ENCODE peak calls at places on chromosomes 3 and 15, in nine cellular contexts. V is IMR-90, Z is tibial nerve, P is lung, Q is PC-3, B is mucosa of descending colon, F is cardiac muscle cell, R is body of pancreas, I is neural progenitor cell. T is an unnamed sample. For H3K4me1, the result is how much of the 10 kb centered on the place peaks cover.

GRCh38 chr3:122697952-122698625 is 17.4 kb downstream of the PARP14 start:
- DNase-seq in V (no peak), Z (no peak), P (no peak), Q (no peak), B (no peak), F (no peak), R (no peak), I (no peak), T (no peak)

GRCh38 chr3:69231929-69232437 is 109.6 kb upstream of the LMOD3 start:
- DNase-seq in V (no peak), Z (no peak), P (no peak), Q (peak), B (peak), F (peak), R (no peak), I (no peak), T (no peak)

GRCh38 chr15:73081321-73081958 is 29.2 kb downstream of the NEO1 start:
- DNase-seq in V (peak), Z (no peak), P (no peak), Q (peak), B (no peak), F (peak), R (peak), I (peak), T (no peak)

GRCh38 chr3:15831927-15832326 is 34.1 kb upstream of the ANKRD28 start:
- DNase-seq in V (no peak), Z (no peak), P (no peak), Q (peak), B (no peak), F (no peak), R (no peak), I (no peak), T (no peak)

GRCh38 chr15:55250951-55251350 is 38.7 kb downstream of the RAB27A start:
- DNase-seq in V (no peak), Z (no peak), P (no peak), Q (no peak), B (no peak), F (no peak), R (no peak), I (no peak), T (no peak)

GRCh38 chr3:22887664-22888291 is 315.3 kb upstream of the UBE2E2 start:
- DNase-seq in V (peak), Z (no peak), P (no peak), Q (peak), B (no peak), F (peak), R (no peak), I (peak), T (no peak)

GRCh38 chr3:136042608-136043221 is 77.2 kb downstream of the PPP2R3A start:
- DNase-seq in V (peak), Z (no peak), P (no peak), Q (peak), B (no peak), F (peak), R (no peak), I (peak), T (no peak)

GRCh38 chr15:70474682-70475438 is 288.5 kb downstream of the UACA start:
- DNase-seq in V (peak), Z (peak), P (peak), Q (peak), B (no peak), F (peak), R (no peak), I (no peak), T (peak)

GRCh38 chr3:102514241-102514640 is 79.4 kb downstream of the ZPLD1 start:
- DNase-seq in V (no peak), Z (no peak), P (no peak), Q (no peak), B (no peak), F (no peak), R (no peak), I (no peak), T (no peak)

GRCh38 chr3:179971280-179971679 is 65.5 kb downstream of the PEX5L start:
- DNase-seq in V (no peak), Z (no peak), P (no peak), Q (peak), B (no peak), F (no peak), R (no peak), I (no peak), T (no peak)

GRCh38 chr15:73355866-73356265 is 12.9 kb downstream of the HCN4 start:
- DNase-seq in V (no peak), Z (no peak), P (no peak), Q (no peak), B (no peak), F (no peak), R (no peak), I (no peak), T (no peak)

GRCh38 chr15:40984963-40985362 is 31.7 kb downstream of the CHAC1 start:
- DNase-seq in V (peak), Z (no peak), P (no peak), Q (no peak), B (no peak), F (peak), R (no peak), I (no peak), T (no peak)

GRCh38 chr15:80768158-80768557 is 11.0 kb upstream of the CEMIP start:
- DNase-seq in V (no peak), Z (no peak), P (no peak), Q (peak), B (no peak), F (no peak), R (no peak), I (no peak), T (no peak)

GRCh38 chr3:19825175-19825574 is 108.8 kb downstream of the EFHB start:
- DNase-seq in V (no peak), Z (no peak), P (no peak), Q (no peak), B (no peak), F (no peak), R (no peak), I (no peak), T (no peak)

GRCh38 chr3:159884661-159885402 is 103.8 kb upstream of the IL12A start:
- DNase-seq in V (peak), Z (no peak), P (no peak), Q (peak), B (no peak), F (peak), R (no peak), I (peak), T (no peak)

GRCh38 chr3:122149228-122149627 is 34.2 kb upstream of the CASR start:
- DNase-seq in V (no peak), Z (no peak), P (no peak), Q (no peak), B (no peak), F (no peak), R (no peak), I (no peak), T (no peak)

GRCh38 chr3:106825962-106826605 is 551.2 kb upstream of the CCDC54 start:
- DNase-seq in V (peak), Z (no peak), P (no peak), Q (peak), B (no peak), F (peak), R (no peak), I (peak), T (no peak)

GRCh38 chr15:59688383-59688887 is 685 bp downstream of the BNIP2 start:
- DNase-seq in V (peak), Z (no peak), P (peak), Q (peak), B (no peak), F (peak), R (no peak), I (no peak), T (no peak)

GRCh38 chr15:82140859-82141258 is 95.0 kb upstream of the MEX3B start:
- DNase-seq in V (no peak), Z (no peak), P (no peak), Q (peak), B (no peak), F (no peak), R (no peak), I (no peak), T (no peak)

GRCh38 chr3:9949115-9949514 is 3.1 kb downstream of the PRRT3 start:
- DNase-seq in V (no peak), Z (no peak), P (no peak), Q (no peak), B (no peak), F (no peak), R (no peak), I (no peak), T (no peak)

GRCh38 chr3:17133637-17134545 is 249.1 kb downstream of the PLCL2 start:
- DNase-seq in V (no peak), Z (no peak), P (no peak), Q (no peak), B (no peak), F (peak), R (no peak), I (no peak), T (peak)

GRCh38 chr3:177337548-177338331 is 140.5 kb upstream of the TBL1XR1 start:
- DNase-seq in V (peak), Z (no peak), P (no peak), Q (peak), B (no peak), F (peak), R (no peak), I (no peak), T (no peak)

GRCh38 chr3:73624363-73625123 is at the start of gene PDZRN3:
- DNase-seq in V (peak), Z (peak), P (peak), Q (no peak), B (peak), F (peak), R (peak), I (peak), T (no peak)

GRCh38 chr3:161695811-161696210 is 199.2 kb downstream of the OTOL1 start:
- DNase-seq in V (no peak), Z (no peak), P (no peak), Q (no peak), B (no peak), F (no peak), R (no peak), I (no peak), T (no peak)

GRCh38 chr3:126753191-126754160 is 49.4 kb downstream of the CHCHD6 start:
- DNase-seq in V (peak), Z (no peak), P (peak), Q (no peak), B (no peak), F (no peak), R (no peak), I (no peak), T (no peak)

GRCh38 chr3:66720508-66720907 is 219.7 kb upstream of the LRIG1 start:
- DNase-seq in V (no peak), Z (no peak), P (no peak), Q (no peak), B (no peak), F (no peak), R (no peak), I (no peak), T (no peak)

GRCh38 chr15:69272139-69272538 is 26.6 kb upstream of the PAQR5 start:
- DNase-seq in V (no peak), Z (no peak), P (no peak), Q (no peak), B (no peak), F (peak), R (no peak), I (peak), T (no peak)

GRCh38 chr3:61358364-61358763 is 107.1 kb upstream of the FHIT start:
- DNase-seq in V (no peak), Z (peak), P (peak), Q (no peak), B (peak), F (peak), R (peak), I (no peak), T (peak)

GRCh38 chr15:39585871-39586301 is 5.0 kb downstream of the THBS1 start:
- DNase-seq in V (no peak), Z (no peak), P (no peak), Q (no peak), B (no peak), F (peak), R (no peak), I (no peak), T (no peak)

GRCh38 chr3:134460965-134461364 is 24.8 kb downstream of the ANAPC13 start:
- DNase-seq in V (peak), Z (no peak), P (no peak), Q (peak), B (no peak), F (peak), R (no peak), I (no peak), T (no peak)

GRCh38 chr3:52481819-52482521 is 13.2 kb upstream of the STAB1 start:
- DNase-seq in V (peak), Z (no peak), P (no peak), Q (no peak), B (no peak), F (peak), R (no peak), I (peak), T (no peak)

GRCh38 chr3:14246414-14246813 is 67.8 kb downstream of the LSM3 start:
- DNase-seq in V (peak), Z (no peak), P (no peak), Q (no peak), B (no peak), F (no peak), R (no peak), I (no peak), T (no peak)

GRCh38 chr3:39148116-39149058 is 5.0 kb downstream of the CSRNP1 start:
- DNase-seq in V (peak), Z (no peak), P (no peak), Q (no peak), B (no peak), F (peak), R (no peak), I (no peak), T (peak)

GRCh38 chr3:195591220-195591619 is 7.5 kb upstream of the APOD start:
- DNase-seq in V (no peak), Z (no peak), P (no peak), Q (no peak), B (no peak), F (no peak), R (no peak), I (no peak), T (no peak)

GRCh38 chr3:171101982-171102610 is 75.6 kb upstream of the SLC2A2 start:
- DNase-seq in V (peak), Z (no peak), P (no peak), Q (peak), B (no peak), F (peak), R (no peak), I (no peak), T (no peak)

GRCh38 chr15:101000271-101000681 is 81.1 kb downstream of the LRRK1 start:
- DNase-seq in V (peak), Z (no peak), P (peak), Q (peak), B (no peak), F (peak), R (no peak), I (no peak), T (peak)

GRCh38 chr15:45573961-45574629 is 13.1 kb upstream of the BLOC1S6 start:
- DNase-seq in V (no peak), Z (no peak), P (no peak), Q (peak), B (peak), F (peak), R (no peak), I (peak), T (no peak)

GRCh38 chr15:58738051-58738707 is 11.3 kb downstream of the ADAM10 start:
- DNase-seq in V (peak), Z (no peak), P (no peak), Q (peak), B (no peak), F (peak), R (no peak), I (no peak), T (no peak)

GRCh38 chr3:53092216-53092615 is 38.0 kb downstream of the RFT1 start:
- DNase-seq in V (no peak), Z (no peak), P (no peak), Q (no peak), B (no peak), F (no peak), R (no peak), I (no peak), T (no peak)

GRCh38 chr15:77826006-77826695 is 193.4 kb upstream of the LINGO1 start:
- DNase-seq in V (no peak), Z (no peak), P (no peak), Q (no peak), B (peak), F (no peak), R (no peak), I (no peak), T (no peak)

GRCh38 chr15:77831989-77832388 is 199.3 kb upstream of the LINGO1 start:
- DNase-seq in V (no peak), Z (no peak), P (no peak), Q (no peak), B (no peak), F (peak), R (no peak), I (no peak), T (no peak)

GRCh38 chr15:77827860-77828259 is 195.1 kb upstream of the LINGO1 start:
- DNase-seq in V (no peak), Z (no peak), P (no peak), Q (no peak), B (no peak), F (no peak), R (no peak), I (no peak), T (no peak)

GRCh38 chr15:77832874-77833273 is 200.2 kb upstream of the LINGO1 start:
- DNase-seq in V (no peak), Z (no peak), P (no peak), Q (no peak), B (peak), F (no peak), R (no peak), I (no peak), T (no peak)

DNA sequence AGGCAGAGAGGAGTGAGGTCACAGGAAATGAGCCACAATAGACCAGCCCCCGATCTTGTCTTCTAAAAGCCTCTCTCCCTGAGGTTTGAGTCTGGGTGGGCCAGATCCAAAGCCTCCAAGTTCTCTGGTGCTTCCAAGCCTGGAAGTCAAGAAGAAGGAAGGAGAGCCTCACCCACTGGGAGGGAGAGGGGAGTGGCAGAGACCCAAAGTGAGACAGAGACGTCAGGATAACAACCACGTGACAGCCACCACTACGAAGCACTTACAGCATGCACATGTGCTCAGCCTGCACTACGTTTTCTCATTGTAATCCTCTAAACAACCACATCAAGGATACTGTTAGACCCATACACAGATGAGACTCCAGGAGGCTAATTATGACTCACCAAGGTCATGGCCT is 197.3 kb upstream of the LINGO1 start:
- DNase-seq in V (peak), Z (no peak), P (no peak), Q (no peak), B (peak), F (peak), R (no peak), I (no peak), T (no peak)
- H3K4me1 ChIP-seq in V (under half), Z (under half), P (under half), Q (under half), B (under half), F (under half), R (under half), I (under half), T (under half)

GRCh38 chr15:98803228-98804056 is 155.1 kb downstream of the IGF1R start:
- DNase-seq in V (peak), Z (no peak), P (no peak), Q (peak), B (no peak), F (no peak), R (no peak), I (no peak), T (no peak)

GRCh38 chr15:98807262-98807661 is 158.9 kb downstream of the IGF1R start:
- DNase-seq in V (peak), Z (no peak), P (no peak), Q (no peak), B (no peak), F (peak), R (no peak), I (no peak), T (no peak)

GRCh38 chr15:98806275-98806895 is 158.0 kb downstream of the IGF1R start:
- DNase-seq in V (no peak), Z (no peak), P (no peak), Q (no peak), B (no peak), F (no peak), R (no peak), I (no peak), T (no peak)

GRCh38 chr15:98804057-98804380 is 155.7 kb downstream of the IGF1R start:
- DNase-seq in V (peak), Z (no peak), P (no peak), Q (peak), B (no peak), F (no peak), R (no peak), I (no peak), T (no peak)

DNA sequence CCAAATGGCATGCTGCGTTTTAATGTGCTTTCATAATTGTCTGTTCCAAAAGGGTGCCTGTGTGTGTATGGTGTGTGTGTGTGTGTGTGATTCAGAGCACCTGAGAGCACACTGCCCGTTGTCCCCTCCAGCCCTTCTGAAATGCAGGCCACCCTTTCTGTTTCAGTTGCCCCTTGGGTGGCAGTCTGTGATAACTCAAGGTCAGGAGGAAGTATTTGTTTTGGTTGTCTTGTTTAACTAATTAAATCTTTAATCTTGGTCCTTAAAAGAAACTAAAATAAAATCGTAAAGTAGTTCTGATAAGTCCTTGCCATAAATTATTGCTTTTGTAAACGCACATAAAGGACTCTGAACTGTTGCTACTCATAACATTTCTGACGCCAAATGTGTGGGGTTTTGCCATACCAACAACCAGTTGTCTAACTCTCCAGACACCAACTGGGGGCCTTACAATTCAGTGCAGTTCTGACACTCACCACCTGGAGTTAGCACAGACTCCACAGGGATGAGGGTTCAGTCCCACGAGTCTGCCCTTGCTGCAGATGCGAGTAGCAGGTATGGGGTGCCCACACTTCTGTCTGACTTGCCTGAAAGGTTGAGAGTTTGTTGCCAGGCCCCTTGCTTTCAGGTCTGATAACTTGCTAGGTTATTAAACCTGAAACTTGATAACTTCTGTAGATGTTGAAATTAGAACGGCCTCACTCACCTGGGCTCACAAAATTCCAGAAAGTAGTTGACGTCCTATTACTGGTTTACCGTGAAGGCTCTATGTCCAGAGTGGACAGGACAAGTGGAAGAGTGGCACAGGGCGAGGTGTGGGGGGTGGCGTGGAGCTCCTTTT is 157.3 kb downstream of the IGF1R start:
- DNase-seq in V (peak), Z (no peak), P (no peak), Q (peak), B (no peak), F (no peak), R (no peak), I (no peak), T (no peak)
- TF ChIP-seq CTCF in V (no peak), Z (no peak), P (no peak), Q (no peak), B (no peak), F (peak), R (peak), I (peak), T (no peak)

DNA sequence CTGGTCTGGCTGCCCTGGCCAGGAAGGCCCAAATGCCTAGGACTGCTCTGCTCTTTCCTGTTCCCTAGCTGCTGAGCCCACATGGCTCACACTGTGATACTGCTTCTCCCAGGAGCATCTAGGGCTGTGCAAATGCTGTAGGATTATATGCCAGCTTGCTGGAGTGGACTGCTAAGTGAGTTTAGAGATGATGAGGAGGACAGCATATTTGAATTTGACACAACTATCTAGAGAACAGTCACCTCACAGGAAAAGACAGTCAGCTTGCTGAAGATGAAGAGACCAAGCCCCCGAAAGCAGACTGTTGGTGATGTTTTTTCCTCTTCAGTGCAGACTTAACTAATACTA is 39.2 kb downstream of the CLEC3B start:
- DNase-seq in V (no peak), Z (no peak), P (no peak), Q (no peak), B (no peak), F (no peak), R (no peak), I (no peak), T (no peak)
- H3K4me1 ChIP-seq in V (under half), Z (under half), P (under half), Q (under half), B (under half), F (under half), R (under half), I (under half), T (under half)

GRCh38 chr15:91965501-91966180 is 112.1 kb downstream of the SLCO3A1 start:
- DNase-seq in V (peak), Z (no peak), P (no peak), Q (peak), B (no peak), F (peak), R (no peak), I (no peak), T (no peak)
- TF ChIP-seq CTCF in V (no peak), Z (no peak), P (no peak), Q (no peak), B (no peak), F (no peak), R (no peak), I (no peak), T (no peak)

T was measured in right atrium auricular region.